ENCODE peak calls at places on chromosome 7, in nine cellular contexts. Z is CD8-positive, alpha-beta memory T cell; R is PC-9; J is iPS DF 6.9; S is psoas muscle; G is cardiac muscle cell; O is CD8-positive, alpha-beta T cell; M is colonic mucosa; W is effector memory CD4-positive, alpha-beta T cell. E is an unnamed sample. For H3K4me1, the result is how much of the 10 kb centered on the place peaks cover.

GRCh38 chr7:73528204-73528603 is 6.1 kb upstream of the BAZ1B start:
- DNase-seq in Z (no peak), R (no peak), G (no peak), J (no peak), W (no peak), M (no peak), O (no peak), S (no peak), E (peak)

GRCh38 chr7:137606061-137606674 is 240.6 kb downstream of the DGKI start:
- DNase-seq in M (no peak), R (peak), O (no peak), G (peak), S (no peak), J (no peak), W (no peak), Z (no peak), E (no peak)

GRCh38 chr7:4703532-4703931 is 21.4 kb downstream of the FOXK1 start:
- DNase-seq in G (no peak), M (no peak), S (no peak), J (no peak), W (no peak), R (no peak), Z (no peak), O (no peak), E (no peak)

GRCh38 chr7:137879357-137880158 is 32.8 kb upstream of the DGKI start:
- DNase-seq in O (no peak), J (peak), W (no peak), R (no peak), M (no peak), S (peak), Z (no peak), G (peak), E (no peak)

GRCh38 chr7:23343806-23344500 is 44.8 kb downstream of the MALSU1 start:
- DNase-seq in S (no peak), W (no peak), M (no peak), Z (no peak), O (no peak), G (no peak), J (no peak), R (peak), E (no peak)

GRCh38 chr7:105769951-105770628 is 106.3 kb downstream of the ATXN7L1 start:
- DNase-seq in Z (no peak), M (no peak), O (no peak), W (no peak), S (no peak), G (no peak), R (peak), J (no peak), E (no peak)

GRCh38 chr7:13050703-13051102 is 363.3 kb downstream of the ARL4A start:
- DNase-seq in G (peak), R (no peak), Z (no peak), S (no peak), M (no peak), O (no peak), W (no peak), J (no peak), E (no peak)

GRCh38 chr7:2494191-2495130 is 18.3 kb upstream of the GRIFIN start:
- DNase-seq in R (no peak), S (no peak), J (no peak), O (no peak), Z (no peak), G (no peak), M (no peak), W (no peak), E (no peak)

DNA sequence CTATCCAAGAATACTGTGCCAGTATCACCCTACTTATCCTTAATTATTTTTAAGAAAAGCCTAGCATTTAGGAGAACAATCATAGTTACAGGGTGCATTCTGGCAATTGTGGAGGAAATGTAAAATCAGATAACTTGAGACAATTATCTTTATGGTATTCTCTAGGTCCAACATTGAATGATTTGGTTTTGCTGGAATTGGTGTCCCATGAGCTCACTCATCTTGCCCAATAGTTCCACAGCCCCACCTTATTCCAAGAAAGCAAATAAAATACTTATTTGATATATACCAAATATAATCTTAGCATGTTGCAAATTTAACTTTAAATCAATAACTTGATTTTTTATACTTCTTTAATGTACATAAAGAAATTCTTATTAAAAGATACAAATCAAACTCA is 65.3 kb downstream of the DGKB start:
- DNase-seq in S (no peak), G (no peak), J (no peak), Z (no peak), W (no peak), M (no peak), O (no peak), R (no peak), E (no peak)
- H3K4me1 ChIP-seq in S (under half), G (under half), J (under half), Z (under half), W (under half), M (under half), O (under half), R (under half), E (under half)

GRCh38 chr7:25069900-25070443 is 55.1 kb downstream of the CYCS start:
- DNase-seq in M (peak), W (no peak), G (peak), J (peak), Z (peak), S (peak), O (peak), R (peak), E (no peak)
- H3K4me3 ChIP-seq in M (peak), W (no peak), G (no peak), J (no peak), Z (no peak), S (peak), O (no peak), R (no peak), E (no peak)

DNA sequence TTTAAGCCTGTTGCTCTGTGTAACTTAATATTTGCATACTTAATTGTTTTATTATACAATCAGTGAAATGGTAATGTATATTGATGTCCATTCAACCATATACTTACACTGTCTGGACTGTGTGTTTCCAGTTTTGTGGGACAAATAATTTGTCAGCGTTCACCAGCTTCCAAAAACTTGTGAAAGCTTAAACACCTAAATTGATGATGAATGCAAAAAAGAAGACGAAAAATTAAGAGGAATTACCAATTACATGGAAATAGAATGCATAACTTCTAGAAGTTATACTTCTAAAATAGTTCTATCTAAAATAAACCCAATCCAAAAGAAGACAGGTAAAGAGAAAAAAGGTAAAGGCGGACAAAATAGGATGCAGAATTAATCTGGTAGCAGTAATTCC is 155.0 kb upstream of the FZD1 start:
- DNase-seq in M (no peak), G (no peak), S (no peak), W (no peak), J (no peak), O (no peak), Z (no peak), R (no peak), E (no peak)
- H3K4me1 ChIP-seq in M (under half), G (under half), S (under half), W (under half), J (under half), O (under half), Z (under half), R (under half), E (under half)

DNA sequence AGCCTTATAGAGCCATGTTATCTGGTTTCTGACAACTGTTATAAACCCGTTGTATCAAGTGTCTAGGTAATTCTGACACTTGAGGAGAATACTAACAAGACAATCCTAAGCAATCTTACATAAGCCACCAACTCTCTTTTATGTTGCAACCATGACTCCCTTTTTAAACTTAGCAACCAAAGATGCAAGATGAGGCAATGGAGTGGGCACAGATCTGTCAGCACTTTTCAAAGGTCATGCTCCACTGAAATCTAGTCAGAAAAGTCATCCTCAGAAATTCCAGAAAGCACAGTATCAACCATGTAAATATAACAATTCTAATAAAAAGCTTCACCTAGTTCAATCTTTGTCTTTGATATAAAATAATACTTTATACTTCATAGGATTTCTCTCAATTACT is 77.0 kb upstream of the SEMA3A start:
- DNase-seq in W (no peak), S (no peak), G (peak), R (no peak), O (no peak), M (no peak), Z (no peak), J (no peak), E (no peak)
- H3K4me3 ChIP-seq in W (no peak), S (no peak), G (no peak), R (no peak), O (no peak), M (no peak), Z (no peak), J (no peak), E (no peak)

DNA sequence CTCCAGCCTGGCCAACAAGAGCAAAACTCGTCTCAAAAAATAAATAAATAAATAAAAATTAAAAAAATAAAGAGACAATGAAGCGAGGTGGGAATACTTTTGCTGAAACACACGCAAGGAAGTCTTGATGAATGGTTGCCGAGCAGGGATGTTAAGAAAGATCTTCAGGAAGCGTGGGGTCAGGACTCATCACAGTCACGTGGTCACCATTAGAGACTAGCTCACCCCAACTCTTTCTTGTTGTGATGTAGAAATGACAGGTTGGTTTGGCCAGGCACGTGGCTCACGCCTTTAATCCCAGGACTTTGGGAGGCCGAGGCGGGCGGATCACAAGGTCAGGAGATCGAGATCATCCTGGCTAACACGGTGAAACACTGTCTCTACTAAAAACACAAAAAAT is 28.9 kb upstream of the BAIAP2L1 start:
- DNase-seq in S (no peak), R (no peak), M (no peak), G (no peak), Z (no peak), J (no peak), O (no peak), W (no peak), E (no peak)
- H3K4me1 ChIP-seq in S (under half), R (under half), M (under half), G (under half), Z (under half), J (under half), O (under half), W (under half), E (under half)

GRCh38 chr7:116212859-116213258 is 2.5 kb downstream of the TES start:
- DNase-seq in O (no peak), Z (no peak), S (no peak), J (no peak), W (no peak), G (peak), M (no peak), R (no peak), E (no peak)
- H3K4me3 ChIP-seq in O (peak), Z (peak), S (peak), J (no peak), W (peak), G (no peak), M (no peak), R (peak), E (peak)

GRCh38 chr7:50306491-50307367 is 2.2 kb downstream of the IKZF1 start:
- DNase-seq in W (no peak), M (no peak), J (no peak), G (no peak), Z (no peak), R (no peak), S (no peak), O (no peak), E (no peak)

GRCh38 chr7:50304911-50305621 is 550 bp downstream of the IKZF1 start:
- DNase-seq in J (no peak), G (no peak), Z (peak), W (peak), O (peak), M (no peak), S (no peak), R (no peak), E (no peak)

GRCh38 chr7:50304158-50304910 is at the start of gene IKZF1:
- DNase-seq in S (peak), R (no peak), G (peak), J (no peak), M (peak), Z (peak), W (peak), O (peak), E (peak)

GRCh38 chr7:50307368-50308012 is 3.0 kb downstream of the IKZF1 start:
- DNase-seq in M (no peak), G (no peak), W (no peak), R (no peak), J (no peak), Z (peak), O (peak), S (no peak), E (no peak)

DNA sequence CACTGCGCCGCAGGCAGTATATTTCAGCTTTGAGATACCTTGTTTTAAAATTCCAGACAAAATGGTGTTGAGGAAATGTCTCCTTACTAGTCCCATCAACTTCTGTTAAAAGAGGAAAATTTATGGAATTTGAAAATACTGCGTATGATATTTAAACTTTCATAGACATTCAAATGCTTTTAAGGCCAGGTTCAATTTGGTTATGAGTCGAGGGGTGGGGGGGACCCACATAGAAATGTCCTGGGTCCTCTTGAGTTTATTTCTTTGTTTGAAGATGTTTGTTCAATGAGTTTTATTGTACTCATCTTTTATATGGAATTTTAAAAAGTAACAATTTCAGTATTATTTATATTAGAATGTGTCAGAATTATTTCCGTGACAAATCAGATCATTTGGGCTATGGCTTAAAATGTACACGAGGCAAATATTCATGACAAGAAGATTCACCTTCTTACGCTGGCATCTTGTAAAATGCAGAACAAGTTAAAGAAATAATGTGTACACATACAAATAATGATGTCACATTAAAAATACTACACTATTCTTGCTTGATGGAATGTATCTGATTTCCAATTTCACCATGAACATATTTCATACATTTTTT is 1.3 kb downstream of the IKZF1 start:
- DNase-seq in M (no peak), G (no peak), O (no peak), W (no peak), R (no peak), Z (no peak), S (no peak), J (no peak), E (no peak)
- H3K4me1 ChIP-seq in M (under half), G (under half), O (half or more), W (under half), R (under half), Z (half or more), S (under half), J (under half), E (under half)

E was measured in aorta.